ENCODE peak calls at places on chromosomes 11 and 22, in five cellular contexts. O, F, W, Z and E are unnamed samples. For H3K4me1, the result is how much of the 10 kb centered on the place peaks cover.

GRCh38 chr11:2694495-2694894 is 5.3 kb downstream of the KCNQ1OT1 start:
- DNase-seq in Z (no peak), O (no peak), W (no peak), F (no peak), E (no peak)

GRCh38 chr11:23455291-23455864 is 595.1 kb upstream of the CCDC179 start:
- DNase-seq in O (no peak), F (no peak), Z (no peak), W (no peak), E (no peak)

GRCh38 chr11:112961751-112962747 is 829 bp downstream of the NCAM1 start:
- DNase-seq in W (no peak), O (peak), Z (peak), F (no peak), E (no peak)

GRCh38 chr11:124875943-124876817 is 10.9 kb downstream of the ROBO3 start:
- DNase-seq in W (peak), Z (peak), O (peak), F (peak), E (peak)

GRCh38 chr11:120894207-120894989 is 129.5 kb upstream of the TBCEL start:
- DNase-seq in Z (peak), F (no peak), W (no peak), O (no peak), E (no peak)

GRCh38 chr22:43858156-43858895 is 4.0 kb downstream of the SULT4A1 start:
- DNase-seq in W (no peak), O (no peak), F (no peak), Z (no peak), E (no peak)

GRCh38 chr11:105881027-105881426 is 141.0 kb downstream of the MSANTD4 start:
- DNase-seq in W (no peak), F (no peak), Z (no peak), O (no peak), E (no peak)

GRCh38 chr11:45026835-45027234 is 76.2 kb upstream of the TP53I11 start:
- DNase-seq in F (no peak), W (no peak), Z (peak), O (no peak), E (no peak)

GRCh38 chr11:58622344-58622743 is at the start of gene CNTF:
- DNase-seq in O (no peak), F (no peak), Z (no peak), W (no peak), E (no peak)

GRCh38 chr11:85318573-85318972 is 308.6 kb downstream of the DLG2 start:
- DNase-seq in O (no peak), F (no peak), W (no peak), Z (no peak), E (no peak)

GRCh38 chr11:48063424-48063978 is 83.1 kb downstream of the PTPRJ start:
- DNase-seq in W (no peak), O (no peak), F (peak), Z (no peak), E (no peak)

GRCh38 chr22:27241430-27242110 is 560.0 kb downstream of the MN1 start:
- DNase-seq in Z (peak), W (no peak), O (no peak), F (no peak), E (no peak)

GRCh38 chr11:120178441-120179070 is 32.3 kb upstream of the OAF start:
- DNase-seq in O (no peak), F (no peak), W (no peak), Z (no peak), E (no peak)

GRCh38 chr11:65546217-65546958 is 11.8 kb downstream of the LTBP3 start:
- DNase-seq in F (peak), O (peak), Z (peak), W (peak), E (no peak)

GRCh38 chr22:33851240-33851639 is 69.0 kb downstream of the LARGE1 start:
- DNase-seq in F (no peak), W (no peak), O (no peak), Z (no peak), E (no peak)

GRCh38 chr22:41094036-41094435 is 1.6 kb downstream of the EP300 start:
- DNase-seq in F (no peak), W (peak), O (peak), Z (peak), E (no peak)

GRCh38 chr22:41888638-41889200 is 26.2 kb downstream of the SHISA8 start:
- DNase-seq in W (no peak), F (no peak), O (no peak), Z (no peak), E (no peak)

GRCh38 chr22:45638834-45639746 is 32.5 kb upstream of the ATXN10 start:
- DNase-seq in O (peak), F (peak), Z (no peak), W (peak), E (no peak)

GRCh38 chr11:83284501-83285051 is 1.6 kb downstream of the CCDC90B start:
- DNase-seq in W (peak), F (no peak), O (no peak), Z (no peak), E (no peak)

GRCh38 chr11:68353118-68353517 is 40.7 kb downstream of the LRP5 start:
- DNase-seq in O (no peak), W (no peak), F (peak), Z (peak), E (no peak)

GRCh38 chr11:63592975-63593395 is 21.2 kb downstream of the PLAAT3 start:
- DNase-seq in Z (peak), F (peak), W (no peak), O (peak), E (no peak)

GRCh38 chr22:29313126-29314071 is 2.1 kb downstream of the RASL10A start:
- DNase-seq in O (peak), Z (peak), F (no peak), W (no peak), E (no peak)

GRCh38 chr11:64592656-64593055 is 1.6 kb downstream of the SLC22A12 start:
- DNase-seq in F (no peak), Z (no peak), O (no peak), W (no peak), E (no peak)

GRCh38 chr22:24824915-24825314 is 18.9 kb downstream of the SGSM1 start:
- DNase-seq in Z (no peak), W (no peak), F (no peak), O (no peak), E (no peak)

GRCh38 chr11:118434553-118435232 is 1.6 kb upstream of the KMT2A start:
- DNase-seq in O (peak), F (no peak), Z (no peak), W (no peak), E (no peak)

GRCh38 chr11:125359130-125359529 is 136.9 kb downstream of the FEZ1 start:
- DNase-seq in W (no peak), Z (no peak), O (no peak), F (no peak), E (no peak)

GRCh38 chr11:8293171-8293570 is 29.5 kb upstream of the LMO1 start:
- DNase-seq in Z (no peak), W (no peak), F (no peak), O (no peak), E (no peak)

GRCh38 chr11:57513911-57514537 is 1.5 kb downstream of the SLC43A1 start:
- DNase-seq in F (no peak), W (no peak), O (peak), Z (peak), E (no peak)

GRCh38 chr11:72038491-72038890 is 39.8 kb downstream of the IL18BP start:
- DNase-seq in O (no peak), W (no peak), F (no peak), Z (peak), E (no peak)

DNA sequence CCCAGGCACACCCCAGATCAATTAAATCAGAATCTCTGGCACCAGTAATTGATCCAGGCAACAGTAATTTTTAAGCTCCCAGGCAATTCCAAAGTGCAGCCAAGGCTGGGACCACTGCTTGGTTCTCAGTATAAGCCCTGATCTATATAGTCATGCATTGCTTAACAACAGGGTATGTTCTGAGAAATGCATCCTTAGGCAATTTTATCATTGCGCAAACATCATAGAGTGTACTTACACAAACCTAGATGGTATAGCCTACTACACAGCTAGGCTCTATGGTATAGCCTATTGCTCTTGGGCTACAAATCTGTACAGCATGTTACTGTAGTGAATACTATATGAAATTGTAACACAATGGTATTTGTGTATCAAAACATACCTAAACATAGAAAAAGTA is 649 bp upstream of the C11orf42 start:
- DNase-seq in F (no peak), O (no peak), Z (no peak), W (peak), E (no peak)
- H3K4me3 ChIP-seq in F (no peak), O (no peak), Z (no peak), W (no peak), E (no peak)

GRCh38 chr22:30327864-30328345 is 1.2 kb upstream of the TBC1D10A start:
- DNase-seq in Z (peak), O (peak), F (no peak), W (peak), E (no peak)
- TF ChIP-seq REST in Z (no peak), O (no peak), F (no peak), W (no peak), E (no peak)

DNA sequence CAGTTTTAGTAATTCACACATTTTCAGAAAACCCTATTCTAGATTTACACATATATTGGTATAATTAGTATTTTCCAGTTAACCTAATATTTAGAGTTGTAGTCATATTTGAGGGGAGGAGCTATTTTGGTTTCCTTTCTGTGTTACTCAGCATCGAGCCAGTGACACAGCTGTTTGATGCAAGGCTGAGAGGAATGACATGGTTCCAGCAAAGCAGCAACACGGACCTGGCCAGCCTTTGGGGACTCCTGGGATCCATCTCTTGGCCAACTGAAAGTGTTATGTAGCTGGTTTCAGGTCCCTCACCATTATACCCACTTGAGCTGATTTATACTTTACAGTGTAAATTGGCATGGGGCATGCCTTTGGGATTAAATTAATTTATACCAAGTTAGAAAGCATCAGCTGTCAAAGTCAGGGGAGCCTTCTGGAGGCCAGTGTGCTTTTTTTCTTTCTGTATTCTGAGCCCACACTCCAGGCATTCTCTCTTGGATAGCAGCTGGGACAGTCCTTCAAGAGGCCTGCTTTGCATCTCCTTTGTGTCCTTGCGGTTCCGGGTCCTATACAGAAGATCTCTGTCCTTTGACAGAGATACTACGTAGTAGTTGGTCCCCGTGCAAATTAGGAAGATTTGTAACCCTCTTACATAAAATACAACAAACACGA is 91.3 kb upstream of the SLC25A18 start:
- DNase-seq in O (peak), Z (no peak), W (no peak), F (no peak), E (no peak)
- H3K4me1 ChIP-seq in O (half or more), Z (under half), W (under half), F (under half), E (under half)

DNA sequence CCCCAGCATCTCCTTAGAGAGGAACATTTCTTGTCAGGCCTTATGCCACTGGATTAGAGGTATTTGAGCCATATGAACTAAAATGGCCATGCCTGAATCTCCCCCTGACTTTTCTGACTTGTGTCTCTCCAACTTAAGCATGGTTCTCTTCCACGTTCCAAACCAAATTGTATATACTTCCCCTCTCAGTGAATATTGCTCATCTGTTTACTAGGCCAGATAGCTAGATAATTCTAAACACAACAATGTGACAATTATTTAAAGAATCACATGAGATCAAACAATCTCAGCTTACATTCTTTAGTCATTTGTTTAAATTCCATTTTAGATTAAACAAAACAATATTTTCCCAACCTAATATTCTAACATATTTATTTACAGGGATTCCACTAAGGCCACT is 105.9 kb downstream of the CADM1 start:
- DNase-seq in Z (no peak), W (no peak), O (no peak), F (no peak), E (no peak)
- H3K4me3 ChIP-seq in Z (no peak), W (no peak), O (no peak), F (no peak), E (no peak)

DNA sequence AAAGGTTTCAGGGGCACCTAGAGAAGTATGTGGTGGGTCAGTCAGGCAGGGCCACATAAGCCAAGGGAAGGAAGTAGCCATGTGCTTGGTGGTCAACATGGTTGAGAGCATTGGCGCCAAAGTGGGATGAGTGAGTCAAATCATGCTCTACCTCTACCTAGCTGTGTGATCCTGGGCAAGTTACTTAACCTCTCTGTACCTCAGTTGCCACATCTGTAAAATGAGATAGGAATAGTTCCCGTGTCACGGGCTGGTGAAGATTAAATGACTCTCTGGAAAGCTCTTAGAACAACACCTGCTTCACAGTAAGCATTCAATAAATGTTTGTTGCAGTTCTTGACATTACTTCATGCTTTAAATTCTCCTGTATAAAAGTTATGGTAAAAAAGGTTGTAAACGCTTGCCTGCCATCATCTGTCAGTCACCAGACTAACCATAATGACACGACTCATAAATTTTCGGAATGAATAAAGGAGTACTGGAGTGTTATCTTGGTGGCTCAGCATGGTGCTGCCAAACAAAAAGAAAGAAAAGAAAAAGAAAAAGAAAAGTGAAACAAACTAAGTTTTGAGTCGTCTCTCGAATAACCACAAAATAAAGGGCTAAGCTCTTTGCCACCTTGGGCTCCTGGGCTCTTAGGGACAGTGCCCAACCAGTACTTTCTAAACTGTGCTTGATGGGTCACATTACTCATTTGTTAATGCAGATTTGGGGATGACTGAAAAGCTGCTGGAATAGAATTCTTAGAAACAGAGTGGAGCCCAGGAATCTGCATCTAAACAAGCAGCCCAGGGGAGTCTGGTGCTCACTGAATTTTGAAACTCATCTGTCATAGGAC is 107.6 kb downstream of the LDLRAD3 start:
- DNase-seq in Z (no peak), O (peak), W (no peak), F (no peak), E (no peak)
- TF ChIP-seq REST in Z (no peak), O (no peak), W (no peak), F (no peak), E (no peak)